ENCODE peak calls at places on chromosomes 3 and 15, in four cellular contexts. D is mammary epithelial cell, T is A549, F is DND-41. L is an unnamed sample.

GRCh38 chr3:12578742-12579141 is 21.9 kb downstream of the MKRN2 start:
- DNase-seq in D (no peak), T (no peak), F (no peak), L (no peak)

GRCh38 chr3:195447205-195447604 is 4.4 kb upstream of the ACAP2 start:
- DNase-seq in D (no peak), T (no peak), F (no peak), L (no peak)

GRCh38 chr3:16515885-16516420 is 2.5 kb upstream of the RFTN1 start:
- DNase-seq in D (no peak), T (no peak), F (no peak), L (no peak)

GRCh38 chr3:38644662-38645053 is 4.8 kb downstream of the SCN5A start:
- DNase-seq in D (no peak), T (no peak), F (no peak), L (no peak)

GRCh38 chr3:110272525-110272924 is 799.1 kb upstream of the NECTIN3 start:
- DNase-seq in D (no peak), T (no peak), F (no peak), L (no peak)

GRCh38 chr3:115518100-115518852 is 105.0 kb upstream of the GAP43 start:
- DNase-seq in D (peak), T (no peak), F (no peak), L (peak)

GRCh38 chr15:43249699-43250203 is 17.0 kb downstream of the TGM5 start:
- DNase-seq in D (peak), T (no peak), F (no peak), L (peak)

GRCh38 chr3:40096561-40097506 is 212.7 kb upstream of the EIF1B start:
- DNase-seq in D (peak), T (no peak), F (no peak), L (peak)

GRCh38 chr3:25582242-25582641 is 82.5 kb downstream of the TOP2B start:
- DNase-seq in D (peak), T (peak), F (no peak), L (peak)

GRCh38 chr3:149751551-149751950 is 738 bp downstream of the COMMD2 start:
- DNase-seq in D (peak), T (no peak), F (no peak), L (no peak)

GRCh38 chr3:50292924-50293801 is 934 bp upstream of the IFRD2 start:
- DNase-seq in D (no peak), T (no peak), F (no peak), L (no peak)

GRCh38 chr3:72213296-72214064 is 428.5 kb upstream of the PROK2 start:
- DNase-seq in D (no peak), T (no peak), F (no peak), L (no peak)

GRCh38 chr15:78308422-78309021 is 9.1 kb upstream of the SKIC8 start:
- DNase-seq in D (peak), T (peak), F (peak), L (peak)

GRCh38 chr3:154766765-154767503 is 313.2 kb upstream of the MME start:
- DNase-seq in D (no peak), T (no peak), F (no peak), L (no peak)

GRCh38 chr15:92667291-92667904 is 11.8 kb upstream of the FAM174B start:
- DNase-seq in D (no peak), T (peak), F (no peak), L (no peak)

GRCh38 chr15:49410660-49411059 is 12.4 kb upstream of the FGF7 start:
- DNase-seq in D (no peak), T (no peak), F (no peak), L (no peak)

GRCh38 chr3:85560088-85560790 is 601.5 kb downstream of the CADM2 start:
- DNase-seq in D (no peak), T (no peak), F (no peak), L (peak)

GRCh38 chr3:58487140-58487886 is 4.6 kb upstream of the KCTD6 start:
- DNase-seq in D (peak), T (no peak), F (no peak), L (peak)

GRCh38 chr15:79339588-79340314 is 28.8 kb downstream of the TMED3 start:
- DNase-seq in D (peak), T (peak), F (peak), L (peak)

GRCh38 chr3:56369914-56370313 is 98.4 kb downstream of the ERC2 start:
- DNase-seq in D (peak), T (no peak), F (no peak), L (peak)

GRCh38 chr3:121111914-121112612 is 204.1 kb downstream of the STXBP5L start:
- DNase-seq in D (no peak), T (no peak), F (no peak), L (no peak)

GRCh38 chr3:15918988-15919387 is 121.2 kb upstream of the ANKRD28 start:
- DNase-seq in D (no peak), T (no peak), F (no peak), L (no peak)

GRCh38 chr3:69385723-69386483 is at the start of gene FRMD4B:
- DNase-seq in D (peak), T (peak), F (peak), L (no peak)

GRCh38 chr15:41894791-41895463 is 1.1 kb upstream of the SPTBN5 start:
- DNase-seq in D (peak), T (no peak), F (peak), L (peak)

GRCh38 chr15:58527573-58528196 is 95.9 kb downstream of the LIPC start:
- DNase-seq in D (no peak), T (no peak), F (no peak), L (no peak)

DNA sequence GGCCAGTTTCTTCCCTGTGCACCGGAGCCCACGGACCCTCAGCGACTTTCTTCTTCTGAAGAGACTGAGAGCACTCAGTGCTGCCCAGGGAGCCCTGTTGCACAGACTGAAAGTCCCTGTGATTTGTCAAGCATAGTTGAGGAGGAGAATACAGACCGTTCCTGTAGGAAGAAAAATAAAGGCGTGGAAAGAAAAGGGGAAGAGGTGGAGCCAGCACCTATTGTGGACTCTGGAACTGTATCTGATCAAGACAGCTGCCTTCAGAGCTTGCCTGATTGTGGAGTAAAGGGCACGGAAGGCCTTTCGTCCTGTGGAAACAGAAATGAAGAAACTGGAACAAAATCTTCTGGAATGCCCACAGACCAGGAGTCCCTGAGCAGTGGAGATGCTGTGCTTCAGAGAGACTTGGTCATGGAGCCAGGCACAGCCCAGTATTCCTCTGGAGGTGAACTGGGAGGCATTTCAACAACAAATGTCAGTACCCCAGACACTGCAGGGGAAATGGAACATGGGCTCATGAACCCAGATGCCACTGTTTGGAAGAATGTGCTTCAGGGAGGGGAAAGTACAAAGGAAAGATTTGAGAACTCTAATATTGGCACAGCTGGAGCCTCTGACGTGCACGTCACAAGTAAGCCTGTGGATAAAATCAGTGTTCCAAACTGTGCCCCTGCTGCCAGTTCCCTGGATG is 198.8 kb downstream of the AKAP13 start:
- DNase-seq in D (no peak), T (no peak), F (no peak), L (no peak)
- H3K4me3 ChIP-seq in D (no peak), T (peak), F (no peak), L (no peak)

GRCh38 chr3:4419920-4420319 is 47.1 kb downstream of the SUMF1 start:
- DNase-seq in D (no peak), T (no peak), F (no peak), L (no peak)
- TF ChIP-seq CTCF in D (no peak), T (no peak), F (no peak), L (no peak)

GRCh38 chr15:39665629-39666245 is 84.9 kb downstream of the THBS1 start:
- DNase-seq in D (no peak), T (no peak), F (no peak), L (no peak)
- H3K4me3 ChIP-seq in D (no peak), T (no peak), F (no peak), L (no peak)

GRCh38 chr15:34436956-34437442 is 609 bp downstream of the GOLGA8A start:
- DNase-seq in D (peak), T (no peak), F (no peak), L (no peak)
- TF ChIP-seq CTCF in D (peak), T (no peak), F (no peak), L (peak)

GRCh38 chr3:189635385-189635784 is 4.2 kb downstream of the TP63 start:
- DNase-seq in D (no peak), T (no peak), F (no peak), L (no peak)
- H3K4me3 ChIP-seq in D (no peak), T (no peak), F (no peak), L (no peak)

DNA sequence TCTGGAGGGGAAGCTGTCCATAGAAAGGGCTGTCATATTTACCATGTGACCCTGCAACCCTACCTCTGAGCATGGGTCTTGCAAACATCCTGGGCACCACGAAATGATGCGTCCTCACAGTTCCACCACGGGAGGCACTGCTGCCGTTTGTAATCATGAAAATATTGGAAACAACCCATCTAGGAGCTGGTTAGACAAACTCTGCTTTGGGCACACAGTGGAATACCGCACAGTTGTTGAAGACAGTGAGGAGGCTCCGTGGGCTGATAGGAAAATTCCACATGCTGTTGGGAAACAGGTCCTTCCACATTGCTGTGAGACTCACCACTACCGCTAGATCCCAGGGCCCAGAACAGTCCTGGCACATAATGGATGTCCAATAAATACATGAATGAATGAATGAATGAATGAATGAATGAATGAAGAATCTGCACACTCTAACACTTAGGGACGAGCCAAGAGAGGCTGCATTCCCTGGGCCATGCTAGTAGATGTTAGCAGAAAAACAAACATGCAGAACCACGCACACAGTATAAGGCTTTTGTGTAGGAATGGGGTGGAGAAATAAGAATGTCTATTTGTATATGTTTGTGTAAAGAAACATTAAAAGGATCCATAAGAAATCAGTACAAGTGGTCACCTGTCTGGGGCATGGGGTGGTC is 40.6 kb downstream of the TPRA1 start:
- DNase-seq in D (no peak), T (no peak), F (no peak), L (peak)
- TF ChIP-seq CTCF in D (no peak), T (no peak), F (no peak), L (peak)

DNA sequence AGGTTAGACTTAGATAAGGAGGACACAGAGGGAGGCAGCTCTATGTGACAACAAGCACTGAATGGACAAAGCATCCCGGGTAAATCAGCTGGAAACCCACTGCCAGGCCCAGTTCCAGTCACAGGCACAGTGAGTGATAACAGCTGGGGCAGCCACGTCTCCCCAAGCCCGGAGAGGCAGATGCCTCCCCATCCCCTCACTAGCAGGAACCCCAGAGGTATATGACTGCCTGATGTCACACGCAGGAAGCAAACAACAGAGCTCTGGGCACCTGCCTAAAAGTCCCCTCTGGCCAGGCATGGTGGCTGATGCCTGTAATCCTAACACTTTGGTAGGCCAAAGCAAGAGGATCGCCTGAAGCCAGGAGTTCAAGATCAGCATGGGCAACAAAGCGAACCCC is 18.2 kb downstream of the C15orf62 start:
- DNase-seq in D (no peak), T (no peak), F (no peak), L (no peak)
- H3K4me3 ChIP-seq in D (no peak), T (no peak), F (no peak), L (no peak)

GRCh38 chr3:42189746-42190145 is 76.2 kb downstream of the CCK start:
- DNase-seq in D (no peak), T (no peak), F (no peak), L (no peak)

GRCh38 chr3:42192334-42193200 is 73.4 kb downstream of the CCK start:
- DNase-seq in D (no peak), T (no peak), F (no peak), L (no peak)

GRCh38 chr3:42189071-42189470 is 76.9 kb downstream of the CCK start:
- DNase-seq in D (no peak), T (no peak), F (no peak), L (no peak)

GRCh38 chr3:42190701-42191442 is 75.1 kb downstream of the CCK start:
- DNase-seq in D (peak), T (peak), F (peak), L (peak)

DNA sequence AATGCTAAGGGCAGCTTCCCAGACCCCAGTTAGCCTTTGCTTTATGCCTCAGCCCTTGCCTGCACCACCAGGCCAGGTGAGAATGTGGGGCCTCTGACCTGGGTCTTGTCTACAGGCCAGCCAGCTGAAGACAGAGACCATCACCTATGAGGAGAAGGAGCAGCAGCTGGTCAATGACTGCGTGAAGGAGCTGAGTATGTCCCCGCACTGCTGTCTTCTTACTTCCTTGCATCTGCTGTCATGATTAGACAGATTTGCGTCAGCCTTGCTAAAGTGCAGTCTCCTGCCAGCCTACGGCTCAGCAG is 74.6 kb downstream of the CCK start:
- DNase-seq in D (no peak), T (no peak), F (no peak), L (no peak)
- TF ChIP-seq CTCF in D (no peak), T (no peak), F (no peak), L (no peak)